ENCODE peak calls at places on chromosomes 3 and 15, in nine cellular contexts. Y is AG04449, J is HFF-Myc, E is spleen, X is heart left ventricle, S is body of pancreas, D is HL-60, O is cardiac muscle cell, W is astrocyte of the spinal cord. I is an unnamed sample.

GRCh38 chr15:64622410-64623260 is 152.8 kb downstream of the RBPMS2 start:
- DNase-seq in Y (no peak), S (no peak), O (no peak), X (no peak), D (no peak), E (peak; percentile 73), W (no peak), J (no peak), I (no peak)

GRCh38 chr3:7190094-7190493 is 329.2 kb downstream of the GRM7 start:
- DNase-seq in D (no peak), O (no peak), W (peak; percentile 37), E (no peak), X (no peak), S (no peak), J (no peak), Y (no peak), I (no peak)

GRCh38 chr15:49675051-49675450 is 54.2 kb downstream of the DTWD1 start:
- DNase-seq in D (no peak), Y (no peak), E (no peak), O (no peak), X (no peak), S (no peak), J (peak; percentile 74), W (peak; percentile 78), I (peak; percentile 67)

GRCh38 chr3:9786825-9787654 is 5.2 kb downstream of the TADA3 start:
- DNase-seq in W (no peak), X (no peak), D (no peak), J (no peak), O (no peak), Y (no peak), E (no peak), S (no peak), I (no peak)

GRCh38 chr3:44125882-44126281 is 115.8 kb upstream of the TOPAZ1 start:
- DNase-seq in J (no peak), W (peak; percentile 62), D (no peak), X (peak; percentile 31), S (no peak), O (peak; percentile 48), E (no peak), Y (no peak), I (no peak)

GRCh38 chr3:137222736-137223135 is 265.0 kb downstream of the IL20RB start:
- DNase-seq in E (no peak), X (no peak), O (no peak), S (no peak), J (no peak), D (no peak), Y (no peak), W (no peak), I (no peak)

GRCh38 chr3:138686771-138687221 is 78.2 kb downstream of the FAIM start:
- DNase-seq in E (no peak), W (peak; percentile 91), D (no peak), Y (peak; percentile 85), O (peak; percentile 37), X (no peak), S (peak; percentile 18), J (peak; percentile 52), I (peak; percentile 76)

GRCh38 chr3:119161240-119161639 is 12.2 kb upstream of the UPK1B start:
- DNase-seq in W (no peak), Y (no peak), O (no peak), S (no peak), X (no peak), E (no peak), D (no peak), J (no peak), I (no peak)

GRCh38 chr15:67127334-67127664 is 61.9 kb downstream of the SMAD3 start:
- DNase-seq in W (no peak), E (no peak), X (no peak), D (no peak), S (no peak), O (no peak), Y (no peak), J (no peak), I (no peak)

GRCh38 chr15:64249842-64250575 is 87.2 kb upstream of the PPIB start:
- DNase-seq in W (peak; percentile 14), O (no peak), S (no peak), D (no peak), Y (no peak), X (no peak), E (no peak), J (no peak), I (peak; percentile 5)

GRCh38 chr15:38620108-38620507 is 55.5 kb upstream of the RASGRP1 start:
- DNase-seq in J (no peak), W (no peak), Y (no peak), E (no peak), S (no peak), D (no peak), O (peak; percentile 70), X (no peak), I (no peak)

GRCh38 chr15:29132110-29132420 is 137.6 kb downstream of the NSMCE3 start:
- DNase-seq in E (peak; percentile 64), J (no peak), S (peak; percentile 9), W (no peak), Y (no peak), X (no peak), O (no peak), D (no peak), I (no peak)

GRCh38 chr3:90015688-90016356 is 908.4 kb downstream of the EPHA3 start:
- DNase-seq in E (no peak), W (peak; percentile 81), X (peak; percentile 34), J (no peak), O (no peak), D (no peak), Y (peak; percentile 38), S (no peak), I (peak; percentile 18)

GRCh38 chr3:154111365-154111764 is 9.8 kb upstream of the ARHGEF26 start:
- DNase-seq in J (no peak), Y (no peak), E (no peak), O (no peak), X (no peak), S (no peak), W (no peak), D (no peak), I (no peak)

GRCh38 chr15:52163321-52164190 is 27.6 kb downstream of the GNB5 start:
- DNase-seq in J (no peak), X (no peak), E (no peak), O (peak; percentile 44), Y (no peak), W (no peak), D (no peak), S (no peak), I (no peak)

GRCh38 chr3:45178131-45179023 is 32.2 kb upstream of the CDCP1 start:
- DNase-seq in E (no peak), X (no peak), D (no peak), S (peak; percentile 47), Y (no peak), O (no peak), J (no peak), W (peak; percentile 89), I (no peak)

GRCh38 chr15:81085898-81086297 is 48.2 kb upstream of the CFAP161 start:
- DNase-seq in J (no peak), W (no peak), X (no peak), O (no peak), S (no peak), E (no peak), D (no peak), Y (no peak), I (no peak)
- H3K4me3 ChIP-seq in J (no peak overlapping the region), W (no peak overlapping the region), X (no peak overlapping the region), O (no peak overlapping the region), S (no peak overlapping the region), E (no peak overlapping the region), D (no peak overlapping the region), Y (no peak overlapping the region), I (no peak overlapping the region)

DNA sequence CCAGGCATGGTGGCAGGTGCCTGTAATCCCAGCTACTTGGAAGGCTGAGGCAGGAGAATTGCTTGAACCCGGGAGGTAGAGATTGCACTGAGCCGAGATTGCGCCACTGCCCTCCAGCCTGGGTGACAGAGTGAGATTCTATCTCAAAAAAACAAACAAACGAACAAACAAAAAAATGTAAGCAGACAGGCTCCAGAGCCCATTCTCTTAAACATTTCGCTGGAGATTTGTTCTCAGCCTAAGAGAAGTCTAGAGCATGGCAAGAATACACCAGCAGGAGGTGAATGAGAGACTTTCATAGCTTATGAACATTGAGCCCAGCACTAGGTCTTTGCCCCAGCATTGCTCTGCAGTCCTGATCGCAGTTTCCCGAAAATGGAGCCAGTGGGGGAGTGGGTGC is 329.4 kb upstream of the TLE3 start:
- DNase-seq in O (no peak), Y (no peak), X (no peak), W (no peak), J (no peak), E (no peak), D (no peak), S (no peak), I (no peak)
- TF ChIP-seq CTCF in O (peak; percentile 27), Y (no peak), X (no peak), W (no peak), J (no peak), E (no peak), D (no peak), S (no peak), I (no peak)

GRCh38 chr3:8505621-8506020 is 4.0 kb downstream of the LMCD1 start:
- DNase-seq in E (no peak), D (no peak), W (no peak), O (no peak), X (no peak), S (peak; percentile 72), Y (no peak), J (no peak), I (no peak)

GRCh38 chr3:8504611-8504973 is 3.0 kb downstream of the LMCD1 start:
- DNase-seq in D (no peak), O (no peak), S (no peak), J (no peak), E (no peak), W (no peak), Y (no peak), X (no peak), I (no peak)

GRCh38 chr3:8503871-8504610 is 2.4 kb downstream of the LMCD1 start:
- DNase-seq in E (no peak), O (no peak), X (no peak), Y (no peak), J (no peak), S (no peak), W (no peak), D (no peak), I (no peak)

GRCh38 chr3:8501388-8502131 is at the start of gene LMCD1:
- DNase-seq in O (peak; percentile 98), Y (peak; percentile 80), X (peak; percentile 98), J (peak; percentile 72), W (peak; percentile 98), S (peak; percentile 95), D (no peak), E (peak; percentile 94), I (peak; percentile 78)

GRCh38 chr3:8503461-8503860 is 1.8 kb downstream of the LMCD1 start:
- DNase-seq in W (peak; percentile 74), J (no peak), X (no peak), Y (no peak), S (no peak), O (no peak), D (no peak), E (no peak), I (no peak)
- H3K4me3 ChIP-seq in W (peak overlapping the region; percentile 36), J (no peak overlapping the region), X (peak overlapping the region; percentile 51), Y (peak overlapping the region; percentile 48), S (no peak overlapping the region), O (no peak overlapping the region), D (no peak overlapping the region), E (peak overlapping the region; percentile 41), I (no peak overlapping the region)

DNA sequence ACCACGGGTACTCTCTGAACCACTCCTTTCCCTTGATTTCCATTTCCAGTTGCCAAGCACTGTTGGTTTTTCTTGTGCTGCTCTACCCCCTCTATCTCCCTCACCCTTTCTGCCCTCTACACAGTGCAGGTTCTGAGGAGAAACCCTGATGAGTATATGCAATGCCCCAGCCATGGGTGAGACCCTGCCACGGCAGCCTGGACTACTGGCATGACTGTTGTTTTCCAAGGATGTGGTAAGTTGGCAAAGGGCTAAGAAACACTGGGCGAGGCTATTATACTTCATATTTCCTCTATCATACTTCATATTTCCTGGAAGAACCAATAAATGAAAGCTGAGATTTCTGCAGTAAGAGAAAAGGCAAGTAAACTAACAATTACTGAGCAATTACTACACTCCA is 27.9 kb downstream of the CHAC1 start:
- DNase-seq in Y (no peak), S (no peak), X (no peak), W (no peak), E (no peak), J (no peak), O (no peak), D (no peak), I (no peak)
- TF ChIP-seq CTCF in Y (no peak), S (no peak), X (no peak), W (no peak), E (no peak), J (no peak), O (no peak), D (no peak), I (no peak)